ENCODE peak calls at places on chromosomes 16 and 17, in nine cellular contexts. T, J, E, N, H, Y, F, V and M are unnamed samples.

GRCh38 chr16:72785886-72786285 is 262.0 kb downstream of the ZFHX3 start:
- DNase-seq in N (no peak), F (no peak), Y (no peak), J (peak), V (peak), T (peak), H (no peak), E (no peak), M (no peak)

GRCh38 chr16:71584543-71585317 is 7.8 kb upstream of the TAT start:
- DNase-seq in N (no peak), J (no peak), E (no peak), F (no peak), V (no peak), Y (no peak), T (no peak), H (no peak), M (no peak)

GRCh38 chr17:78873519-78874340 is 29.3 kb downstream of the CEP295NL start:
- DNase-seq in V (no peak), N (peak), Y (no peak), H (peak), F (no peak), J (peak), E (no peak), T (peak), M (no peak)

GRCh38 chr17:3012926-3013581 is 50.4 kb downstream of the OR1D5 start:
- DNase-seq in V (peak), Y (peak), N (peak), E (peak), F (no peak), T (peak), J (peak), H (peak), M (no peak)

GRCh38 chr17:62140836-62141235 is 75.8 kb upstream of the MED13 start:
- DNase-seq in Y (no peak), V (peak), H (no peak), J (no peak), T (peak), E (no peak), F (no peak), N (no peak), M (no peak)

GRCh38 chr17:81410852-81411251 is 15.6 kb downstream of the BAHCC1 start:
- DNase-seq in N (no peak), F (no peak), T (no peak), J (no peak), H (no peak), E (no peak), V (no peak), Y (no peak), M (no peak)

GRCh38 chr16:47463771-47464624 is 2.9 kb downstream of the PHKB start:
- DNase-seq in Y (no peak), H (peak), T (no peak), J (no peak), F (no peak), E (no peak), V (no peak), N (no peak), M (no peak)

GRCh38 chr17:42411321-42411820 is 11.7 kb downstream of the CAVIN1 start:
- DNase-seq in Y (no peak), H (no peak), E (no peak), T (no peak), V (no peak), F (no peak), J (no peak), N (no peak), M (no peak)

GRCh38 chr17:81898029-81898866 is 3.8 kb upstream of the NPB start:
- DNase-seq in T (peak), N (peak), V (peak), H (peak), F (no peak), Y (no peak), E (no peak), J (peak), M (no peak)

GRCh38 chr16:69520800-69521602 is 44.8 kb upstream of the NFAT5 start:
- DNase-seq in N (no peak), V (peak), J (no peak), F (peak), E (no peak), Y (no peak), H (no peak), T (no peak), M (no peak)

GRCh38 chr16:19008245-19008644 is 24.5 kb downstream of the TMC7 start:
- DNase-seq in F (no peak), E (no peak), H (no peak), V (peak), T (peak), N (peak), J (peak), Y (no peak), M (no peak)

GRCh38 chr16:65225488-65225887 is 103.6 kb upstream of the CDH11 start:
- DNase-seq in V (no peak), E (no peak), T (no peak), J (no peak), Y (no peak), F (no peak), H (no peak), N (no peak), M (no peak)

DNA sequence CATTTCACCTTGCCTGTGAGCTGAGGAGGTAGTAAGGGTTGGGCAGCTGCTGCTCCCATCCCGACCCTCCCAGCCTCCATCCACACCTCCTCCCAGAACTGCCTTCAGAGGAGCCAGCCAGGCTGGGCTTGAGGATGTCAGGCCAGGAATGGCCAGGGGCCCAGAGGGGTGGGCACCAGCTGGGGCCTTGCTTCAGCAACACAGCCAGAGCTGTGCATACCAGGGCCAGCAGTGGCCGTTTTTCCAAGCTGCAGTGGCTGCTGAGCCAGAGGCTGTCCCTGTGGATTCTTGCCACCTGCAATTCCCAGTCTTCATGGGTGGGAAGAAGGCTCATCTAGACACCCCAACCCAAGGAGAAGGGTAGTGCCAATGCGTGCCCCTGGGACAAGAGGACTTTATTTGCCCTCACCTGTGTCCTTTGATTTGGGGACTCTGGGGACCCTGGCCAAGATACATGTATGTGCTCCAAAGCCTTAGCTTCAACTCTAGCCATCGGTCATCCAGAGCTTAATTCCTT is 153.4 kb upstream of the SDK2 start:
- DNase-seq in E (no peak), Y (no peak), N (no peak), H (no peak), V (no peak), J (no peak), F (no peak), T (no peak), M (no peak)
- H3K4me3 ChIP-seq in E (no peak), Y (no peak), N (no peak), H (no peak), V (no peak), J (no peak), F (no peak), T (no peak), M (no peak)

GRCh38 chr17:8801135-8801840 is 2.1 kb upstream of the MFSD6L start:
- DNase-seq in E (no peak), V (no peak), H (no peak), N (no peak), F (peak), T (no peak), Y (no peak), J (no peak), M (no peak)

GRCh38 chr17:8799001-8799850 is at the start of gene MFSD6L:
- DNase-seq in F (peak), J (peak), T (no peak), H (no peak), N (no peak), E (peak), Y (no peak), V (peak), M (no peak)

GRCh38 chr17:8799851-8800212 is 667 bp upstream of the MFSD6L start:
- DNase-seq in J (no peak), Y (no peak), H (no peak), V (no peak), F (peak), T (no peak), E (no peak), N (no peak), M (no peak)

GRCh38 chr17:8798176-8799000 is 777 bp downstream of the MFSD6L start:
- DNase-seq in N (no peak), Y (no peak), E (no peak), F (peak), J (no peak), T (no peak), V (no peak), H (no peak), M (no peak)

DNA sequence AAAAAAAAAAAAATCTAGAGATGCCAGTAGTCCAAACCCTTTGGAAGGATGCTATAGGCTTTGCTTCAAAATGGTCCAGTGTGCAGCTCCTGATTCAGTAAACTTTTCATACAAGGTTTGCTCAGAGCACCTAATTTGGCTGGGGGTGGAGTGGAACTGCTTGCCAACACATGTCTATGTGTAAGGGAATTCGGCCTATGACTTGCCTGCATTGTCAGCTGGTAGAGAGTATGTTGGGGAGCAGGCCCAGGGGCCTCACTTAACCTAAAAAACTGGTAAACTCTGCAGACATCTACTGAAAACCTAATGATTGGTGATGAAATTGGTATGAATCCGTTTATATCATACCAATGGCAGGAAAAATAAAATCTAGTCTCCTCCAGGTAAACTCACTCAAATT is 1.5 kb upstream of the MFSD6L start:
- DNase-seq in Y (no peak), J (no peak), V (no peak), F (no peak), H (no peak), T (no peak), N (no peak), E (no peak), M (no peak)
- H3K4me3 ChIP-seq in Y (no peak), J (no peak), V (no peak), F (no peak), H (no peak), T (no peak), N (no peak), E (no peak), M (no peak)

DNA sequence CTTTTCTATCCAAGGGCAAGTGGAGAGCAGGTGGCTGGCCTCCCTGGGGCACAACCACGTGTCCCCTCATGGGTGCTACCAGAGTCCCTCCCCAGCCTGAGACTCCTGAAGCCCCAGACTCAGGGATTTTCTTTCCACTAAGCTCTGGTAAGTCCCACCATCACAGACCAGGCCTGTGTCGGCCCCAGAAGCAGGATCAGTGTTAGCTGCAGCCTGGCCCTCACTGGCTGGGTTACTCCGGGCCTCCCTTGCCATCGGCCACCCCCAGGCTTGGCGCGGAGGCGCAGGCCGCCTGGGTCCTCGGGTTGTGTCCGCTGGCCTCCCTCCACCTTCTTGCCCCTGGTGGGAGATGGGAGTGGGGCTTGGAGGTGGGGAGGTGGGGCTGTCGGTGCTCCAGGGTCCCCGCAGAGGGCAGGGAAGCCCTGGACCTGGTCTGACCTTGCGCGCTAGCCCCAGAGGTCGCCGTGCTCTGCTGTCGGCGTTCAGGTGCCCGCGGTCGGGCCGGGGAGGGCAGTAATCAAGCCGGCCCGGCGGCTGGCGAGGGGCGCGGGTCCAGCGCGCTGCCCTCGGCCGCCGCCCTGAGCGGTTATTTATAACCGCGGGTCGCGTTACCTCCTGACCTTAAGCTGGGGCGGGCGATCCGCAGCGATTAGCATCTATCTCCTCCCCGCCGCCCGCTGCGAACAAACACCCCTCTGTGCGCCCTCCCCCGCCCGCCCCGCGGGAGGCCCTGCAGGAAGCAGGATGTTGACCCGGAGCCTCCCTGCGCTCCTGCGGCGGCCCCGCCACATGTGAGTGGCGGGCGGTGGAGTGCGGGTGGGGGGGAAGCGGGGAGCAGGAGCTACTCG is 78.1 kb upstream of the TOB1 start:
- DNase-seq in E (peak), H (peak), J (peak), F (peak), Y (peak), T (peak), V (peak), N (no peak), M (peak)
- H3K4me3 ChIP-seq in E (peak), H (no peak), J (peak), F (peak), Y (peak), T (peak), V (peak), N (peak), M (peak)

GRCh38 chr17:44327715-44328449 is 3.3 kb upstream of the SLC25A39 start:
- DNase-seq in T (no peak), V (no peak), E (no peak), H (no peak), F (no peak), J (no peak), Y (no peak), N (no peak), M (no peak)
- H3K4me3 ChIP-seq in T (no peak), V (no peak), E (no peak), H (no peak), F (no peak), J (no peak), Y (no peak), N (no peak), M (no peak)

DNA sequence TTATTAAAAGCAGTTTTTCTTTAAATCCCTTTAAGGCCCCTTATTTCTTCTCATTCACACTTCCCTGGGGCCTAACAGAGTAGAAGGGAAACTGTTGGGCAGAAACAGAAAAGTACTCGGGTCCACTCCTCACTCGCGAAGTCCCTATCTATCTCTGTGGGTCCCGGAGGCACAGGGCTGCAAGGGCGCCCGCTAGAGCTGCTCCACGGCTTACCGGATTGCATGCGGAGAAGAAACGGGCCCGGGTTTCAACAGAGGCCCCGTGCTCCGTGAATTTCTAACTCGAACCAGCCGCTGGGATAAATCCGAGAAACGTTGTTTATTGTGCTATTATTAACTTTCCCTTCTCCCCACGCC is 4.3 kb downstream of the CBLN1 start:
- DNase-seq in T (no peak), F (no peak), Y (no peak), H (no peak), E (no peak), J (no peak), V (no peak), N (no peak), M (no peak)
- H3K4me3 ChIP-seq in T (no peak), F (no peak), Y (no peak), H (no peak), E (no peak), J (no peak), V (no peak), N (no peak), M (no peak)

GRCh38 chr16:30397056-30397455 is 1.8 kb downstream of the ZNF48 start:
- DNase-seq in T (no peak), V (no peak), J (no peak), E (no peak), Y (no peak), F (no peak), H (no peak), N (no peak), M (no peak)
- H3K4me3 ChIP-seq in T (no peak), V (no peak), J (no peak), E (no peak), Y (no peak), F (no peak), H (no peak), N (no peak), M (no peak)

GRCh38 chr16:84505249-84506156 is 1.0 kb upstream of the MEAK7 start:
- DNase-seq in T (no peak), H (no peak), E (no peak), Y (no peak), J (no peak), F (peak), V (no peak), N (no peak), M (no peak)
- H3K4me3 ChIP-seq in T (peak), H (peak), E (peak), Y (peak), J (peak), F (peak), V (peak), N (peak), M (peak)

GRCh38 chr17:76146053-76146875 is 5.2 kb upstream of the FOXJ1 start:
- DNase-seq in T (peak), H (no peak), E (no peak), F (no peak), N (no peak), V (no peak), Y (no peak), J (no peak), M (no peak)
- H3K4me3 ChIP-seq in T (no peak), H (no peak), E (no peak), F (no peak), N (no peak), V (no peak), Y (no peak), J (no peak), M (no peak)

DNA sequence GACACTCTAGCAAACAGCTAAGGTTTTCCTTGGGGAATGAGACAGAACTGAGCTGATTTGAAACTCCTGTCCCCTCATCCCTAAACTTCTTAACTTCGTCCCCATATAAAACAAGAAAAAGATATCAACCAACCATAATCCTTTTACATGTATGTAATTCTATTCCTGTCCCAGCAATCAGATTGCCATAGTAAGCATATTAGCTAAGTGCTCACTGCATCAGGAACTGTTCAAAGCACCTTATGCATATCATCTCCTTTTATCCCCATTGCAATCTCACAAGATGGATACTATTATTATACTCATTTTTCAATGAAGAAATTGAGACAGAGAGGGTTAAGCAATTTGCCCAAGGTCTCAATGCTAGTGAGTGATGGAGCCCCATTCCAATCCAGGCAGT is 6.8 kb downstream of the KIF18B start:
- DNase-seq in N (peak), J (no peak), E (no peak), T (no peak), H (no peak), V (no peak), Y (no peak), F (no peak), M (no peak)
- H3K4me3 ChIP-seq in N (no peak), J (no peak), E (no peak), T (no peak), H (no peak), V (no peak), Y (no peak), F (no peak), M (no peak)

GRCh38 chr16:88977845-88978607 is 1.0 kb upstream of the CBFA2T3 start:
- DNase-seq in Y (no peak), V (no peak), J (no peak), E (no peak), T (no peak), N (no peak), F (no peak), H (no peak), M (no peak)
- H3K4me3 ChIP-seq in Y (no peak), V (no peak), J (no peak), E (no peak), T (no peak), N (no peak), F (no peak), H (no peak), M (no peak)